ENCODE peak calls at places on chromosomes 13 and 19, in four cellular contexts. E is DMS53, K is NCI-H1694 treated with DMSO at 0.1 percent for 48 hours, P is nucleus accumbens. X is an unnamed sample.

GRCh38 chr13:71606818-71607217 is 260.2 kb downstream of the DACH1 start:
- DNase-seq in P (no peak), K (no peak), E (no peak), X (no peak)

GRCh38 chr13:78160793-78161192 is 242.2 kb upstream of the EDNRB start:
- DNase-seq in K (no peak), E (no peak), P (no peak), X (no peak)

GRCh38 chr13:100491164-100491847 is 97.3 kb downstream of the GGACT start:
- DNase-seq in E (peak), K (no peak), P (peak), X (no peak)

GRCh38 chr19:7819337-7819736 is 10.7 kb upstream of the EVI5L start:
- DNase-seq in P (no peak), E (no peak), K (no peak), X (no peak)

GRCh38 chr19:33235996-33236350 is 10.3 kb upstream of the SLC7A10 start:
- DNase-seq in K (no peak), P (no peak), E (no peak), X (no peak)

GRCh38 chr19:7512400-7512851 is 3.5 kb upstream of the ZNF358 start:
- DNase-seq in E (no peak), P (no peak), K (no peak), X (peak)

GRCh38 chr19:44303305-44303704 is 1.5 kb downstream of the ZNF235 start:
- DNase-seq in E (no peak), P (no peak), K (no peak), X (no peak)

GRCh38 chr13:20831254-20831653 is 57.5 kb upstream of the EEF1AKMT1 start:
- DNase-seq in K (no peak), P (no peak), E (no peak), X (no peak)

GRCh38 chr13:103557878-103558277 is 491.7 kb upstream of the SLC10A2 start:
- DNase-seq in P (no peak), K (no peak), E (no peak), X (no peak)

GRCh38 chr19:29680447-29680846 is 15.2 kb downstream of the PLEKHF1 start:
- DNase-seq in K (no peak), P (no peak), E (no peak), X (no peak)

GRCh38 chr13:47110833-47111240 is 214.0 kb upstream of the HTR2A start:
- DNase-seq in P (no peak), E (no peak), K (no peak), X (no peak)

GRCh38 chr19:29887498-29887897 is 54.5 kb upstream of the URI1 start:
- DNase-seq in E (no peak), K (no peak), P (no peak), X (no peak)

GRCh38 chr19:32396046-32396652 is 9.4 kb upstream of the DPY19L3 start:
- DNase-seq in K (no peak), P (no peak), E (no peak), X (no peak)

GRCh38 chr19:14035706-14036105 is 4.1 kb downstream of the IL27RA start:
- DNase-seq in P (no peak), K (no peak), E (no peak), X (no peak)

GRCh38 chr19:14473915-14474578 is 1.1 kb downstream of the PTGER1 start:
- DNase-seq in P (no peak), K (no peak), E (peak), X (no peak)

GRCh38 chr13:24270639-24271131 is 38.7 kb upstream of the C1QTNF9 start:
- DNase-seq in K (no peak), E (no peak), P (peak), X (no peak)

GRCh38 chr13:105502193-105502592 is 1033.3 kb downstream of the EFNB2 start:
- DNase-seq in E (no peak), K (no peak), P (no peak), X (no peak)

GRCh38 chr19:38229585-38230073 is 5.6 kb upstream of the DPF1 start:
- DNase-seq in P (peak), K (peak), E (peak), X (peak)

GRCh38 chr13:33175991-33176390 is 109.6 kb downstream of the STARD13 start:
- DNase-seq in E (no peak), P (no peak), K (no peak), X (no peak)

GRCh38 chr13:48775804-48776203 is 122.1 kb downstream of the CYSLTR2 start:
- DNase-seq in K (no peak), P (no peak), E (no peak), X (no peak)

GRCh38 chr19:30111456-30111855 is 169.4 kb downstream of the URI1 start:
- DNase-seq in K (no peak), E (no peak), P (no peak), X (no peak)

GRCh38 chr19:43555185-43555770 is 20.0 kb downstream of the XRCC1 start:
- DNase-seq in E (peak), P (peak), K (peak), X (peak)

GRCh38 chr13:75480691-75481175 is 1.2 kb downstream of the TBC1D4 start:
- DNase-seq in P (peak), E (peak), K (peak), X (peak)

GRCh38 chr13:51832471-51833152 is 12.4 kb downstream of the TMEM272 start:
- DNase-seq in P (no peak), E (peak), K (peak), X (no peak)

GRCh38 chr19:50850738-50851137 is 4.0 kb upstream of the KLK3 start:
- DNase-seq in P (no peak), E (no peak), K (no peak), X (no peak)

GRCh38 chr19:32350492-32350891 is 5.1 kb downstream of the ZNF507 start:
- DNase-seq in K (no peak), E (peak), P (no peak), X (no peak)

GRCh38 chr13:94020833-94021232 is 458.6 kb downstream of the DCT start:
- DNase-seq in E (peak), P (no peak), K (no peak), X (no peak)

GRCh38 chr19:35204799-35205732 is 23.5 kb downstream of the FAM187B start:
- DNase-seq in E (no peak), P (no peak), K (no peak), X (no peak)

X was measured in NCI-H2171.